ENCODE peak calls at places on chromosomes 6 and 20, in six cellular contexts. R is Peyer's patch; E is astrocyte; N is stimulated activated CD4-positive, alpha-beta T cell treated with anti-CD3 and anti-CD28 coated beads, Interleukin-15, amount 100 ng/mL, for 1 hour; Q is cardiac muscle cell; T is A172. D is an unnamed sample.

GRCh38 chr6:42276008-42276890 is 58.6 kb upstream of the MRPS10 start:
- DNase-seq in E (no peak), T (no peak), R (no peak), N (no peak), Q (no peak), D (peak; percentile 52)

GRCh38 chr6:7922596-7922995 is 12.0 kb upstream of the TXNDC5 start:
- DNase-seq in R (no peak), N (no peak), Q (no peak), T (no peak), E (no peak), D (no peak)

GRCh38 chr20:38302721-38303120 is 1.2 kb upstream of the BPI start:
- DNase-seq in T (no peak), N (no peak), Q (no peak), E (no peak), R (no peak), D (peak; percentile 68)

GRCh38 chr20:36528875-36529425 is 12.4 kb upstream of the MYL9 start:
- DNase-seq in R (no peak), T (no peak), N (no peak), Q (no peak), E (no peak), D (no peak)

GRCh38 chr20:55855052-55855451 is 150.3 kb downstream of the CBLN4 start:
- DNase-seq in N (no peak), E (no peak), Q (no peak), R (no peak), T (no peak), D (no peak)

GRCh38 chr6:13517116-13517515 is 29.7 kb upstream of the GFOD1 start:
- DNase-seq in N (no peak), Q (no peak), T (no peak), R (no peak), E (peak; percentile 13), D (no peak)

GRCh38 chr20:23152308-23152892 is 66.3 kb upstream of the CD93 start:
- DNase-seq in T (peak; percentile 74), R (peak; percentile 77), E (peak; percentile 59), Q (peak; percentile 91), N (no peak), D (no peak)

GRCh38 chr6:139378882-139379341 is 4.5 kb upstream of the CITED2 start:
- DNase-seq in Q (no peak), R (peak; percentile 71), E (peak; percentile 51), T (peak; percentile 71), N (no peak), D (no peak)

GRCh38 chr6:43753570-43754183 is 16.3 kb upstream of the VEGFA start:
- DNase-seq in R (peak; percentile 5), T (no peak), N (no peak), Q (no peak), E (no peak), D (no peak)

D was measured in glutamatergic neuron.